ENCODE peak calls at places on chromosome 20, in nine cellular contexts. W is GM13977; P is stimulated activated CD8-positive, alpha-beta memory T cell treated with anti-CD3 and anti-CD28 coated beads, Interleukin-4, amount 100 ng/mL, for 4 hours; G is RCC 7860; Q is GM12892; M is activated T-helper 2 cell treated with anti-CD3 and anti-CD28 coated beads, Interferon-gamma antibody, Interleukin-2, Interleukin-4, amounts not matched to agents 10 μg/mL and 5 μg/mL and 100 μg/mL, durations not matched to agents 14 hours and 24 hours and 36 hours; F is kidney tubule cell; L is GM04503; N is CD8-positive, alpha-beta T cell. B is an unnamed sample.

GRCh38 chr20:48460681-48461080 is 367.1 kb downstream of the PREX1 start:
- DNase-seq in W (no peak), P (no peak), G (no peak), Q (no peak), M (no peak), F (no peak), L (no peak), N (no peak), B (no peak)

GRCh38 chr20:4375881-4376280 is 345.8 kb upstream of the PRND start:
- DNase-seq in W (no peak), P (no peak), G (no peak), Q (no peak), M (no peak), F (no peak), L (no peak), N (no peak), B (peak)

GRCh38 chr20:34931771-34932170 is 23.8 kb downstream of the GSS start:
- DNase-seq in W (no peak), P (no peak), G (no peak), Q (no peak), M (no peak), F (no peak), L (no peak), N (no peak), B (no peak)

GRCh38 chr20:47802975-47803374 is 17.7 kb upstream of the SULF2 start:
- DNase-seq in W (no peak), P (no peak), G (no peak), Q (no peak), M (no peak), F (no peak), L (no peak), N (no peak), B (no peak)

GRCh38 chr20:36959242-36959641 is 7.7 kb upstream of the SAMHD1 start:
- DNase-seq in W (no peak), P (no peak), G (no peak), Q (no peak), M (no peak), F (no peak), L (no peak), N (no peak), B (no peak)

GRCh38 chr20:43844778-43845614 is 69.7 kb upstream of the TOX2 start:
- DNase-seq in W (no peak), P (no peak), G (peak), Q (no peak), M (no peak), F (peak), L (peak), N (no peak), B (peak)

GRCh38 chr20:46011631-46012482 is 3.1 kb downstream of the MMP9 start:
- DNase-seq in W (no peak), P (no peak), G (no peak), Q (no peak), M (no peak), F (peak), L (no peak), N (no peak), B (peak)

GRCh38 chr20:51062065-51062464 is 39.2 kb upstream of the KCNG1 start:
- DNase-seq in W (no peak), P (no peak), G (no peak), Q (no peak), M (no peak), F (no peak), L (no peak), N (no peak), B (no peak)

GRCh38 chr20:43744121-43744520 is 17.3 kb upstream of the GTSF1L start:
- DNase-seq in W (no peak), P (no peak), G (no peak), Q (no peak), M (no peak), F (peak), L (no peak), N (no peak), B (no peak)

GRCh38 chr20:36313936-36314335 is 7.8 kb downstream of the DLGAP4 start:
- DNase-seq in W (no peak), P (no peak), G (no peak), Q (peak), M (no peak), F (no peak), L (no peak), N (no peak), B (no peak)

GRCh38 chr20:11216451-11217314 is 542.9 kb upstream of the JAG1 start:
- DNase-seq in W (no peak), P (no peak), G (no peak), Q (no peak), M (no peak), F (peak), L (peak), N (no peak), B (no peak)

GRCh38 chr20:58017237-58017969 is 211.1 kb downstream of the ANKRD60 start:
- DNase-seq in W (no peak), P (no peak), G (peak), Q (no peak), M (no peak), F (peak), L (peak), N (no peak), B (no peak)

GRCh38 chr20:21156266-21156665 is 30.4 kb downstream of the KIZ start:
- DNase-seq in W (no peak), P (no peak), G (no peak), Q (no peak), M (no peak), F (peak), L (peak), N (no peak), B (no peak)

GRCh38 chr20:61303675-61304074 is 51.6 kb downstream of the CDH4 start:
- DNase-seq in W (no peak), P (no peak), G (no peak), Q (no peak), M (no peak), F (no peak), L (no peak), N (no peak), B (no peak)

GRCh38 chr20:50519036-50519780 is 9.0 kb downstream of the PTPN1 start:
- DNase-seq in W (no peak), P (no peak), G (no peak), Q (no peak), M (peak), F (no peak), L (no peak), N (no peak), B (no peak)

GRCh38 chr20:3635346-3635745 is 27.9 kb downstream of the GFRA4 start:
- DNase-seq in W (no peak), P (no peak), G (no peak), Q (no peak), M (no peak), F (no peak), L (no peak), N (no peak), B (no peak)

GRCh38 chr20:47379433-47380150 is 23.1 kb upstream of the ZMYND8 start:
- DNase-seq in W (no peak), P (no peak), G (peak), Q (no peak), M (no peak), F (no peak), L (no peak), N (no peak), B (no peak)

GRCh38 chr20:14259691-14260090 is 77.7 kb downstream of the FLRT3 start:
- DNase-seq in W (no peak), P (no peak), G (no peak), Q (no peak), M (no peak), F (no peak), L (no peak), N (no peak), B (no peak)

GRCh38 chr20:33262658-33263065 is 20.4 kb upstream of the BPIFB1 start:
- DNase-seq in W (no peak), P (no peak), G (peak), Q (no peak), M (no peak), F (peak), L (no peak), N (no peak), B (peak)

GRCh38 chr20:47713941-47714450 is 71.3 kb downstream of the SULF2 start:
- DNase-seq in W (no peak), P (no peak), G (no peak), Q (no peak), M (no peak), F (no peak), L (no peak), N (no peak), B (no peak)

B was measured in HFF-Myc.